ENCODE peak calls at places on chromosomes 16 and 17, in eight cellular contexts. A is MCF 10A, T is PC-3, Q is fibroblast of mammary gland, P is mesothelial cell of epicardium, Z is B cell, D is tibial nerve, Y is foreskin fibroblast. H is an unnamed sample.

GRCh38 chr17:64662774-64663367 is 764 bp upstream of the SMURF2 start:
- DNase-seq in A (no peak), Y (no peak), D (no peak), Q (no peak), Z (no peak), P (no peak), T (peak), H (no peak)

GRCh38 chr17:48002208-48002919 is 31.5 kb downstream of the CDK5RAP3 start:
- DNase-seq in Q (peak), Y (peak), Z (no peak), A (peak), D (no peak), T (peak), P (no peak), H (peak)

GRCh38 chr16:67346328-67346727 is 19.7 kb downstream of the LRRC36 start:
- DNase-seq in T (peak), D (no peak), Y (no peak), Q (no peak), Z (no peak), A (peak), P (no peak), H (no peak)

GRCh38 chr17:31369266-31369665 is 22.2 kb upstream of the RAB11FIP4 start:
- DNase-seq in Y (peak), T (no peak), P (no peak), Q (peak), A (no peak), D (no peak), Z (no peak), H (no peak)

GRCh38 chr16:72865835-72866234 is 182.1 kb downstream of the ZFHX3 start:
- DNase-seq in A (no peak), Z (no peak), Q (no peak), Y (no peak), T (no peak), P (no peak), D (no peak), H (no peak)

GRCh38 chr16:88846088-88846487 is 10.7 kb downstream of the GALNS start:
- DNase-seq in P (no peak), Y (peak), D (no peak), Z (no peak), A (no peak), Q (peak), T (no peak), H (no peak)

GRCh38 chr16:8572919-8573724 is 17.2 kb downstream of the TMEM114 start:
- DNase-seq in Y (peak), P (no peak), Z (no peak), A (peak), T (peak), Q (peak), D (peak), H (no peak)

GRCh38 chr17:67378444-67379250 is 1.6 kb downstream of the PITPNC1 start:
- DNase-seq in P (peak), A (peak), Q (peak), Y (peak), T (peak), D (peak), Z (peak), H (peak)

GRCh38 chr16:66830422-66831404 is at the start of gene NAE1:
- DNase-seq in Y (peak), D (peak), P (peak), Z (peak), Q (peak), T (peak), A (peak), H (peak)

GRCh38 chr17:7716299-7716886 is 1.2 kb upstream of the DNAH2 start:
- DNase-seq in T (no peak), P (no peak), Z (no peak), D (no peak), A (no peak), Y (no peak), Q (no peak), H (no peak)

GRCh38 chr17:52140601-52141000 is 17.9 kb downstream of the CA10 start:
- DNase-seq in P (no peak), A (no peak), D (no peak), Y (no peak), Z (no peak), T (no peak), Q (no peak), H (no peak)

GRCh38 chr17:57948555-57949420 is 6.4 kb downstream of the CUEDC1 start:
- DNase-seq in D (no peak), Z (no peak), Q (peak), P (no peak), Y (peak), A (peak), T (peak), H (no peak)

GRCh38 chr17:83133302-83134121 is 54.1 kb downstream of the METRNL start:
- DNase-seq in Y (peak), A (peak), Q (no peak), T (peak), P (no peak), D (no peak), Z (no peak), H (no peak)

GRCh38 chr16:13307861-13308260 is 406.5 kb downstream of the SHISA9 start:
- DNase-seq in T (no peak), Z (no peak), P (no peak), Q (peak), A (peak), Y (peak), D (no peak), H (no peak)

GRCh38 chr17:31390748-31391495 is 553 bp upstream of the RAB11FIP4 start:
- DNase-seq in Q (no peak), D (no peak), Z (no peak), T (no peak), A (no peak), Y (peak), P (no peak), H (peak)

GRCh38 chr17:46195217-46195855 is 2.1 kb upstream of the KANSL1 start:
- DNase-seq in T (no peak), Y (no peak), D (no peak), P (no peak), Z (no peak), Q (no peak), A (no peak), H (no peak)

GRCh38 chr17:34763727-34764665 is 184.6 kb downstream of the TMEM132E start:
- DNase-seq in P (no peak), A (no peak), D (no peak), Z (peak), Y (no peak), Q (peak), T (peak), H (no peak)

GRCh38 chr16:87203060-87203656 is 114.0 kb downstream of the C16orf95 start:
- DNase-seq in Y (peak), Q (peak), T (peak), A (peak), D (peak), Z (peak), P (no peak), H (peak)

GRCh38 chr17:379531-380200 is 27.1 kb upstream of the RPH3AL start:
- DNase-seq in A (no peak), Q (no peak), T (no peak), Z (no peak), Y (no peak), P (no peak), D (no peak), H (no peak)

GRCh38 chr16:88289549-88290344 is 93.0 kb upstream of the ZNF469 start:
- DNase-seq in Y (peak), T (no peak), D (no peak), A (no peak), Q (no peak), P (no peak), Z (no peak), H (no peak)

GRCh38 chr16:78689031-78689430 is 589.6 kb downstream of the WWOX start:
- DNase-seq in Y (no peak), D (no peak), P (no peak), Q (peak), A (peak), T (no peak), Z (no peak), H (no peak)

GRCh38 chr16:88405325-88406060 is 22.7 kb downstream of the ZNF469 start:
- DNase-seq in Y (peak), A (no peak), T (no peak), Z (no peak), Q (peak), P (no peak), D (no peak), H (no peak)

GRCh38 chr17:50806141-50806643 is 29.2 kb upstream of the WFIKKN2 start:
- DNase-seq in Y (no peak), Q (peak), P (no peak), Z (no peak), T (peak), D (no peak), A (peak), H (no peak)
- TF ChIP-seq CTCF in Y (no peak), Q (peak), P (no peak), Z (no peak), T (peak), D (no peak), A (no peak), H (no peak)

DNA sequence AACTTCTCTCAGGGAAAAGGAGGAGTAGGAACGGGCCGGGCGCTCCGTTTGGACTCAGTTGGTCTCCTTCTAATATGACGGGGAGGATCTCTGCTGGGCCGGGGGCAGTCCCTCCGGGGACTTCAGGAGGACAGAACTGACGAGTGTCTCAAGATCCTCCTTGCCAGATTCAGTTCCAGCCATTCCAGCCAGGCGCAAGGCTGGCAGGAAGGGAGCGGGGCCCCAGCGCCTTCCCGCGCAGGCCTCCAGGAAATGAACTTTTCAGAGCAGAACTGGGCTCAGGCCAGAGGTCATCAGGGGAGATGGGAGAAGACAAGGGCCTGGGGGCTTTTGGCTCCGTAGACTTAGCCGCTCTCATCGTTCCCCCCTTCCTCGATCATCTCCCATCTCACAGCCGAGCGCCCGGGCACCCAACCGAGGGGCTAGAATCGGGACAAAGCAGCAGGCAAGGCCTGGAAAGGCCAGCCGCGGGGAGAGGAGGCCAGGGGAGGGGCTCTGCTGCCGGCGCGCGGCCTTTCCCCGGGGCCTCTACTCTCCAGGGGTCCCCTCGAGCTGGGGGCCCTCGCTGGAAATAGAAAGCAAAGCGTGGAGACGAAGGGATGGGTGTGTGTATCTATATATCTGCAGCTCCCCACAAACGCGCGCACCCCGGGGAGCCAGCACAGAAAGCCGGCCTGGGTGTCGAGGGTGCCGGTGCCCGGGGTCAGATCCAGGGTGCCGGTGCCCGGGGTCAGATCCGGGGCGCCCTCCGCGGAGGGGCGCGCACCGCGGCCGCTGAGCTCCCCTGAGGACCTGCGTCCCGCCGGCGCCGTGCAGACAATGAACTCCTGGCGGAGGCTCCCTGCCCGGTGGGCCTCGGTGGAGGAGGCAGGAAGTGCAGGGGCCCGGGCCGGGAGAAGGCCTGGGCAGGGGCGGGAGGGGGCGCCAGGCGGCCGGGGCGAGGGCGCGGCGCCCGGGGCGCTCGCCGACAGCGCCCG is 1.4 kb downstream of the ZNF423 start:
- DNase-seq in P (no peak), A (no peak), D (no peak), Q (no peak), Z (no peak), Y (peak), T (no peak), H (no peak)
- TF ChIP-seq CTCF in P (no peak), A (no peak), D (no peak), Q (no peak), Z (no peak), Y (no peak), T (no peak), H (no peak)

DNA sequence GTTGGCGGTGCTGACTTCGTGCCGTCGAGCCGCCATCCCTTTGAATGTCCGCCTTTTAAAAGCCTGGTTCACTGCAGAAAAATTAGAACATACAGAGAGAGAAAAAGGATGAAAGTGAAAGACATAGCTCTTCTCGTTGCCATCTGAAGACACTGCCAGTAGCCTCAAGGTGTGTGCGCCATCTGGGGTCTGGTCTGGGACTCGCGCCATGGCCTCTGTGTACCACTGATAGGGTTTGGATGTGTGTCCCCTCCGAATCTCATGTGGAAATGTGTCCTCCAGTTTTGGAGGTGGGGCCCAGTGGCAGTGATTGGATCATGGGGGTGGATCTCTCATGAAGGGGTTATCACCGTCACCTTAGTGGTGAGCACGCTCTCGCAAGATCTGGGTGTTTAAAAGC is 15.5 kb downstream of the GSE1 start:
- DNase-seq in P (no peak), T (no peak), A (no peak), Y (no peak), Z (no peak), Q (no peak), D (no peak), H (no peak)
- TF ChIP-seq CTCF in P (no peak), T (no peak), A (no peak), Y (no peak), Z (no peak), Q (no peak), D (no peak), H (no peak)

DNA sequence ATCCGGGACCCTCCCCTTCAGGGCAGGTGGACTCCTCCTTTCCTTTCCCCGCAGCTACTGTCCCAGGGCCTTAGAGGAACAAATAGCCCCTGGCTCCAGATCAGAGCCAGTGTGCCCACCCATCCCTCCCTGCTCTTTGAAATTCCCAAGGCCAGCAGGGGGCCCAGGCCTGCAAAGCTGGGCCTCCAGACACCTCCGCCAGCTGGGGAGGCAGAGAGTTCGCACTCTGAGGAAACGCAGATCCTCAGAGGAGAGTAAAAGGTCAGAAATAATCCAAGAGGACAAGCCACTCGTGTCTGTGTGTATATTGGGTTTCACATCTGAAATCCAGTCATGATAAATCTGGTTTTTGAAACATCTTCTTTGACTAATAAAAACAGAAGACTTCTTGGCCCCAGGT is 44.7 kb upstream of the TBX2 start:
- DNase-seq in Y (no peak), Z (no peak), D (no peak), P (no peak), Q (no peak), A (no peak), T (no peak), H (no peak)
- TF ChIP-seq CTCF in Y (no peak), Z (no peak), D (no peak), P (no peak), Q (no peak), A (no peak), T (no peak), H (no peak)